ENCODE peak calls at places on chromosome 22, in five cellular contexts. Q is WTC11, O is GM23338, U is transverse colon, M is GM12865. T is an unnamed sample.

GRCh38 chr22:23072911-23073491 is 2.7 kb downstream of the GNAZ start:
- DNase-seq in M (no peak), U (no peak), Q (no peak), O (peak; percentile 64), T (no peak)

GRCh38 chr22:29216873-29217666 is 11.4 kb downstream of the EMID1 start:
- DNase-seq in M (peak; percentile 49), O (no peak), U (no peak), Q (no peak), T (no peak)

GRCh38 chr22:39498368-39498767 is 3.7 kb upstream of the MIEF1 start:
- DNase-seq in M (no peak), Q (no peak), O (no peak), U (no peak), T (no peak)

GRCh38 chr22:24189249-24190158 is 8.2 kb downstream of the SUSD2 start:
- DNase-seq in U (peak; percentile 73), M (peak; percentile 54), O (peak; percentile 90), Q (peak; percentile 86), T (peak; percentile 86)

GRCh38 chr22:26322179-26322905 is 106.7 kb upstream of the ASPHD2 start:
- DNase-seq in U (no peak), M (no peak), O (no peak), Q (no peak), T (no peak)

GRCh38 chr22:21719024-21719423 is 16.6 kb downstream of the YPEL1 start:
- DNase-seq in M (no peak), O (no peak), Q (no peak), U (no peak), T (no peak)

GRCh38 chr22:20438678-20439492 is 1.3 kb upstream of the SCARF2 start:
- DNase-seq in O (peak; percentile 65), U (no peak), M (no peak), Q (peak; percentile 54), T (peak; percentile 43)

GRCh38 chr22:28810839-28811491 is 10.6 kb upstream of the XBP1 start:
- DNase-seq in O (no peak), U (no peak), M (no peak), Q (no peak), T (no peak)

GRCh38 chr22:42271906-42272305 is 1.5 kb upstream of the TCF20 start:
- DNase-seq in O (no peak), U (no peak), Q (no peak), M (no peak), T (no peak)

GRCh38 chr22:22802346-22802970 is 85.2 kb upstream of the IGLL5 start:
- DNase-seq in M (peak; percentile 70), O (peak; percentile 35), U (no peak), Q (no peak), T (peak; percentile 44)

GRCh38 chr22:40243891-40244290 is 66.2 kb downstream of the TNRC6B start:
- DNase-seq in Q (no peak), U (no peak), O (no peak), M (peak; percentile 20), T (no peak)

GRCh38 chr22:30947163-30947820 is 21.3 kb downstream of the MORC2 start:
- DNase-seq in O (no peak), U (peak; percentile 37), M (no peak), Q (no peak), T (no peak)

GRCh38 chr22:20464912-20465758 is 27.5 kb upstream of the SCARF2 start:
- DNase-seq in U (no peak), O (no peak), Q (no peak), M (no peak), T (no peak)

GRCh38 chr22:30503551-30503950 is 1.9 kb downstream of the SEC14L4 start:
- DNase-seq in Q (no peak), O (no peak), U (no peak), M (no peak), T (no peak)

GRCh38 chr22:20517422-20517821 is 10.0 kb downstream of the MED15 start:
- DNase-seq in M (peak; percentile 50), O (no peak), U (no peak), Q (no peak), T (no peak)

GRCh38 chr22:17965538-17966402 is 58.6 kb downstream of the MICAL3 start:
- DNase-seq in Q (no peak), O (no peak), M (no peak), U (no peak), T (no peak)

GRCh38 chr22:28885939-28886338 is 2.6 kb downstream of the ZNRF3 start:
- DNase-seq in U (peak; percentile 49), O (no peak), M (no peak), Q (no peak), T (no peak)

GRCh38 chr22:19995611-19996339 is 20.8 kb downstream of the ARVCF start:
- DNase-seq in U (no peak), O (no peak), M (no peak), Q (no peak), T (no peak)

GRCh38 chr22:38824587-38824986 is 19.2 kb downstream of the NPTXR start:
- DNase-seq in M (peak; percentile 66), O (peak; percentile 98), Q (peak; percentile 89), U (peak; percentile 31), T (peak; percentile 77)

GRCh38 chr22:30864441-30865420 is 103.8 kb downstream of the MORC2 start:
- DNase-seq in O (no peak), Q (no peak), M (no peak), U (no peak), T (no peak)

GRCh38 chr22:22400099-22400498 is 108.4 kb downstream of the ZNF280B start:
- DNase-seq in U (no peak), M (no peak), Q (no peak), O (no peak), T (no peak)

GRCh38 chr22:29907753-29908515 is 25.0 kb downstream of the MTMR3 start:
- DNase-seq in O (peak; percentile 14), Q (no peak), U (peak; percentile 86), M (peak; percentile 4), T (no peak)

GRCh38 chr22:42700901-42701300 is 19.8 kb downstream of the A4GALT start:
- DNase-seq in O (no peak), U (no peak), M (no peak), Q (no peak), T (no peak)

GRCh38 chr22:19287889-19288288 is 3.6 kb downstream of the CLTCL1 start:
- DNase-seq in U (no peak), M (no peak), Q (no peak), O (no peak), T (no peak)

GRCh38 chr22:38718414-38718813 is 12.7 kb downstream of the GTPBP1 start:
- DNase-seq in Q (peak; percentile 39), M (no peak), O (peak; percentile 78), U (peak; percentile 79), T (no peak)

GRCh38 chr22:41575533-41575932 is 14.1 kb downstream of the PMM1 start:
- DNase-seq in O (no peak), Q (no peak), U (no peak), M (no peak), T (no peak)

GRCh38 chr22:39148727-39149535 is 3.5 kb downstream of the CBX7 start:
- DNase-seq in M (peak; percentile 92), O (peak; percentile 83), U (peak; percentile 72), Q (peak; percentile 69), T (peak; percentile 91)

GRCh38 chr22:20491346-20491745 is 4.2 kb downstream of the KLHL22 start:
- DNase-seq in U (no peak), Q (no peak), O (no peak), M (no peak), T (no peak)

GRCh38 chr22:40121463-40121862 is 56.3 kb upstream of the TNRC6B start:
- DNase-seq in U (peak; percentile 36), Q (no peak), O (no peak), M (no peak), T (no peak)

GRCh38 chr22:32534252-32535215 is 59.9 kb downstream of the FBXO7 start:
- DNase-seq in Q (no peak), O (no peak), U (peak; percentile 39), M (no peak), T (no peak)
- TF ChIP-seq CTCF in Q (no peak), O (no peak), U (no peak), M (no peak), T (no peak)

GRCh38 chr22:33124471-33124870 is 66.3 kb upstream of the SYN3 start:
- DNase-seq in M (no peak), O (no peak), U (no peak), Q (no peak), T (no peak)

GRCh38 chr22:33129621-33130020 is 71.4 kb upstream of the SYN3 start:
- DNase-seq in Q (no peak), O (no peak), M (no peak), U (no peak), T (no peak)

GRCh38 chr22:33130473-33130872 is 72.3 kb upstream of the SYN3 start:
- DNase-seq in O (no peak), M (no peak), Q (no peak), U (no peak), T (no peak)

DNA sequence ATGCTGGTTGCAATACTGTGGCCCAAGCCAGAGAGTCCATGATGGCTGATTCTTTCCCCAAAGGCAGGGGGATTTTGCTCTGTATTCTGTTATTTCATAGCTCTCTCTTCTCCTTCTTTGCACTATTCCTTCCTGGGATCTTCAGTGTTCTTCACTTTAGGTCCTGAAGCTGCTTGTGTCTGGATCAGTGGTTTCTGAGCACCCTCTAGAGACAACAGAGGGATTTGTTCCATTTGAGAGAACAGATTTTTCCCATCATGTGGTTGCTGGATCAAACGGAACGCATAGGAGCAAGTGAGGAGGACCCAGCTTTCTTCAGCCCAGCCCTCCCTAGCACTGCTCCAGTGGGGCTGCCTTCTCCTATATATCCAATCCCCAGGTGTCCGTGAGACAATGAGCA is 68.7 kb upstream of the SYN3 start:
- DNase-seq in O (peak; percentile 75), Q (no peak), U (no peak), M (no peak), T (no peak)
- TF ChIP-seq CTCF in O (peak; percentile 76), Q (no peak), U (no peak), M (no peak), T (no peak)

GRCh38 chr22:35904752-35905151 is 123.9 kb downstream of the RBFOX2 start:
- DNase-seq in M (no peak), Q (no peak), O (no peak), U (no peak), T (no peak)
- TF ChIP-seq CTCF in M (no peak), Q (no peak), O (no peak), U (no peak), T (no peak)

GRCh38 chr22:49725516-49725915 is 102.2 kb downstream of the BRD1 start:
- DNase-seq in M (no peak), Q (no peak), O (no peak), U (no peak), T (no peak)

GRCh38 chr22:49724030-49724892 is 103.4 kb downstream of the BRD1 start:
- DNase-seq in M (no peak), O (no peak), Q (no peak), U (no peak), T (no peak)

GRCh38 chr22:49723478-49724029 is 104.1 kb downstream of the BRD1 start:
- DNase-seq in U (no peak), M (no peak), Q (no peak), O (no peak), T (no peak)

GRCh38 chr22:49726022-49726681 is 101.5 kb downstream of the BRD1 start:
- DNase-seq in M (no peak), Q (no peak), O (no peak), U (no peak), T (no peak)

DNA sequence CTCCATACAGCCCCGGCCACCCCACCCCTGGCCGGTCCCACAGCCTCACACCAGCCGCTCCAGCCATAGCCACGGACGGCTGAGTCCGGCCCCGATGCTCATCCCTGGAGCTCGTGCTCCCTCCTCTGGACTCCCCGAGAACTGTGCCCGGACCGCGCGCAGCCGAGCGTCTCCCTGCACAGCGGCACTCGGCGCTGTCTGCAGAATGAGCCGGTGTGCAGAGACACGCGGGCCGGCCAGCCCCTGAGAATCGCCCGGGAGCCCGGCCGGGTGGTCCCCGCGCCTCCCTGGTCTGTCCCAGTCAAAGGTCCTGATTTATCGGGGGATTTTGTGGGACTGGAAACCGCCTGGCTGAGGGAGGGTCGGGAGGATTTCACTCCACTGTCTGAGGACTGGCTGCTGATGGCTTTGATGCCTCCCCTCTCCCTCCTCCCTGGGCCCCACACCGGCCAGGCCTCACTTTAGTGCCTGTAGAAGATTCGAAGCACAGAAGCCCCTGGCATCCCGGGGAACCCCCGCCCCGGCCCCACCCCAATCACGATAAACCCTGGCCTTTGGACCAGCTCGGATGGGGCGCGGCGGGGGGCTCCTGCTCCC is 102.7 kb downstream of the BRD1 start:
- DNase-seq in O (no peak), Q (peak; percentile 85), U (peak; percentile 46), M (peak; percentile 24), T (peak; percentile 91)
- TF ChIP-seq CTCF in O (no peak), Q (peak; percentile 33), U (peak; percentile 55), M (peak; percentile 48), T (peak; percentile 65)